ENCODE peak calls at places on chromosome 6, in seven cellular contexts. W is NB4; E is HT1080; F is activated CD4-positive, alpha-beta T cell treated with anti-CD3 and anti-CD28 coated beads, Interleukin-2, amount 10 ng/mL, durations not matched to agents 7 days and 5 days; L is H1; Y is adrenal gland; I is T-helper 2 cell. P is an unnamed sample.

GRCh38 chr6:150336299-150336698 is 32.5 kb upstream of the IYD start:
- DNase-seq in L (no peak), Y (peak; percentile 6), F (no peak), W (no peak), E (peak; percentile 69), I (no peak), P (no peak)

GRCh38 chr6:127761084-127761483 is 139.8 kb downstream of the THEMIS start:
- DNase-seq in W (no peak), Y (no peak), E (no peak), L (no peak), F (no peak), I (no peak), P (no peak)

GRCh38 chr6:46473866-46474265 is 17.4 kb downstream of the RCAN2 start:
- DNase-seq in Y (no peak), E (no peak), F (no peak), W (no peak), I (no peak), L (no peak), P (no peak)

GRCh38 chr6:139381216-139381615 is 6.8 kb upstream of the CITED2 start:
- DNase-seq in F (no peak), L (no peak), Y (no peak), E (no peak), W (no peak), I (no peak), P (no peak)

GRCh38 chr6:39228992-39229767 is at the start of gene KCNK5:
- DNase-seq in L (peak; percentile 93), Y (peak; percentile 73), W (peak; percentile 95), I (peak; percentile 30), E (no peak), F (peak; percentile 84), P (no peak)

GRCh38 chr6:52154381-52154780 is 31.8 kb upstream of the IL17A start:
- DNase-seq in E (no peak), W (no peak), F (no peak), L (no peak), Y (no peak), I (no peak), P (no peak)

GRCh38 chr6:119483936-119484335 is 134.4 kb upstream of the MAN1A1 start:
- DNase-seq in W (no peak), E (no peak), L (no peak), Y (no peak), F (no peak), I (no peak), P (no peak)

GRCh38 chr6:111922454-111923297 is 49.4 kb upstream of the FYN start:
- DNase-seq in F (no peak), W (peak; percentile 84), Y (no peak), E (peak; percentile 20), L (no peak), I (no peak), P (no peak)

GRCh38 chr6:26286168-26286854 is 78.7 kb upstream of the BTN3A2 start:
- DNase-seq in F (peak; percentile 78), L (peak; percentile 86), W (peak; percentile 78), E (peak; percentile 76), Y (peak; percentile 91), I (peak; percentile 33), P (no peak)